ENCODE peak calls at places on chromosome 11, in six cellular contexts. Q, W, F, K, N and Z are unnamed samples.

GRCh38 chr11:47233989-47234668 is 14.5 kb downstream of the ACP2 start:
- DNase-seq in Q (no peak), W (no peak), F (no peak), K (no peak), N (peak; percentile 63), Z (no peak)

GRCh38 chr11:106021181-106021966 is 666 bp downstream of the MSANTD4 start:
- DNase-seq in Q (no peak), W (no peak), F (no peak), K (no peak), N (peak; percentile 24), Z (no peak)

GRCh38 chr11:7578276-7578955 is 64.6 kb downstream of the PPFIBP2 start:
- DNase-seq in Q (no peak), W (no peak), F (no peak), K (no peak), N (no peak), Z (no peak)

GRCh38 chr11:31214337-31214736 is 155.2 kb downstream of the DCDC1 start:
- DNase-seq in Q (no peak), W (no peak), F (no peak), K (no peak), N (no peak), Z (no peak)

GRCh38 chr11:89168396-89168795 is 9.3 kb upstream of the TYR start:
- DNase-seq in Q (no peak), W (no peak), F (no peak), K (no peak), N (no peak), Z (no peak)

GRCh38 chr11:26696330-26696729 is 25.5 kb downstream of the SLC5A12 start:
- DNase-seq in Q (no peak), W (no peak), F (no peak), K (no peak), N (no peak), Z (no peak)

GRCh38 chr11:44625759-44626523 is 60.5 kb downstream of the CD82 start:
- DNase-seq in Q (no peak), W (no peak), F (peak; percentile 86), K (no peak), N (no peak), Z (no peak)

GRCh38 chr11:63536669-63537292 is at the start of gene PLAAT4:
- DNase-seq in Q (no peak), W (peak; percentile 48), F (no peak), K (no peak), N (peak; percentile 74), Z (no peak)

GRCh38 chr11:91984033-91984568 is 240.5 kb upstream of the FAT3 start:
- DNase-seq in Q (no peak), W (no peak), F (no peak), K (no peak), N (no peak), Z (no peak)

GRCh38 chr11:47950396-47950795 is 30.0 kb upstream of the PTPRJ start:
- DNase-seq in Q (peak; percentile 14), W (no peak), F (no peak), K (no peak), N (no peak), Z (no peak)

GRCh38 chr11:72826191-72826941 is 12.2 kb downstream of the ATG16L2 start:
- DNase-seq in Q (no peak), W (no peak), F (no peak), K (no peak), N (no peak), Z (no peak)

GRCh38 chr11:103803062-103803461 is 233.4 kb upstream of the DDI1 start:
- DNase-seq in Q (no peak), W (no peak), F (no peak), K (no peak), N (no peak), Z (no peak)

GRCh38 chr11:47259178-47259977 is 1.6 kb downstream of the NR1H3 start:
- DNase-seq in Q (no peak), W (no peak), F (no peak), K (no peak), N (peak; percentile 63), Z (no peak)

GRCh38 chr11:74090701-74091100 is 80.1 kb downstream of the C2CD3 start:
- DNase-seq in Q (no peak), W (no peak), F (no peak), K (no peak), N (no peak), Z (no peak)

GRCh38 chr11:10529279-10529678 is 11.7 kb downstream of the RNF141 start:
- DNase-seq in Q (no peak), W (no peak), F (no peak), K (no peak), N (peak; percentile 26), Z (no peak)

GRCh38 chr11:85947431-85948272 is 92.5 kb downstream of the CCDC83 start:
- DNase-seq in Q (no peak), W (no peak), F (peak; percentile 26), K (no peak), N (peak; percentile 70), Z (no peak)